ENCODE peak calls at places on chromosomes 1 and 21, in ten cellular contexts. One of them, this sample, is unnamed. For H3K4me1, the result is how much of the 10 kb centered on the place peaks cover.

GRCh38 chr1:229406798-229407197 is 27.1 kb downstream of the ACTA1 start:
- DNase-seq in effector memory CD4-positive, alpha-beta T cell: no peak
- DNase-seq in cardiac muscle cell: peak
- DNase-seq in ascending aorta: no peak
- DNase-seq in H1: no peak
- DNase-seq in psoas muscle: no peak
- DNase-seq in keratinocyte: no peak
- DNase-seq in left ventricle myocardium inferior: no peak
- DNase-seq in A549: no peak
- DNase-seq in neural progenitor cell: peak
- DNase-seq in this sample: no peak

GRCh38 chr1:3327936-3328590 is 126.4 kb upstream of the ARHGEF16 start:
- DNase-seq in cardiac muscle cell: peak
- DNase-seq in effector memory CD4-positive, alpha-beta T cell: no peak
- DNase-seq in keratinocyte: no peak
- DNase-seq in H1: no peak
- DNase-seq in psoas muscle: no peak
- DNase-seq in ascending aorta: no peak
- DNase-seq in left ventricle myocardium inferior: peak
- DNase-seq in neural progenitor cell: no peak
- DNase-seq in A549: no peak
- DNase-seq in this sample: no peak

GRCh38 chr1:235068155-235069121 is 60.2 kb downstream of the TOMM20 start:
- DNase-seq in ascending aorta: no peak
- DNase-seq in H1: no peak
- DNase-seq in keratinocyte: peak
- DNase-seq in neural progenitor cell: no peak
- DNase-seq in cardiac muscle cell: no peak
- DNase-seq in left ventricle myocardium inferior: no peak
- DNase-seq in psoas muscle: peak
- DNase-seq in effector memory CD4-positive, alpha-beta T cell: no peak
- DNase-seq in A549: peak
- DNase-seq in this sample: no peak

GRCh38 chr1:53735261-53735660 is 3.7 kb downstream of the GLIS1 start:
- DNase-seq in neural progenitor cell: no peak
- DNase-seq in effector memory CD4-positive, alpha-beta T cell: no peak
- DNase-seq in psoas muscle: no peak
- DNase-seq in left ventricle myocardium inferior: no peak
- DNase-seq in ascending aorta: no peak
- DNase-seq in H1: no peak
- DNase-seq in cardiac muscle cell: no peak
- DNase-seq in keratinocyte: no peak
- DNase-seq in A549: no peak
- DNase-seq in this sample: no peak

GRCh38 chr1:30754684-30755171 is 2.8 kb downstream of the LAPTM5 start:
- DNase-seq in cardiac muscle cell: no peak
- DNase-seq in psoas muscle: no peak
- DNase-seq in A549: no peak
- DNase-seq in keratinocyte: no peak
- DNase-seq in H1: no peak
- DNase-seq in neural progenitor cell: no peak
- DNase-seq in ascending aorta: no peak
- DNase-seq in left ventricle myocardium inferior: no peak
- DNase-seq in effector memory CD4-positive, alpha-beta T cell: no peak
- DNase-seq in this sample: no peak

GRCh38 chr1:172720325-172720724 is 61.4 kb downstream of the FASLG start:
- DNase-seq in effector memory CD4-positive, alpha-beta T cell: no peak
- DNase-seq in left ventricle myocardium inferior: no peak
- DNase-seq in A549: no peak
- DNase-seq in psoas muscle: no peak
- DNase-seq in cardiac muscle cell: no peak
- DNase-seq in H1: no peak
- DNase-seq in neural progenitor cell: no peak
- DNase-seq in ascending aorta: no peak
- DNase-seq in keratinocyte: no peak
- DNase-seq in this sample: no peak

GRCh38 chr1:154220970-154221814 is 437 bp downstream of the UBAP2L start:
- DNase-seq in cardiac muscle cell: peak
- DNase-seq in keratinocyte: no peak
- DNase-seq in psoas muscle: peak
- DNase-seq in A549: peak
- DNase-seq in neural progenitor cell: peak
- DNase-seq in H1: no peak
- DNase-seq in effector memory CD4-positive, alpha-beta T cell: peak
- DNase-seq in ascending aorta: no peak
- DNase-seq in left ventricle myocardium inferior: peak
- DNase-seq in this sample: peak

GRCh38 chr1:41504126-41505035 is 19.9 kb upstream of the EDN2 start:
- DNase-seq in neural progenitor cell: no peak
- DNase-seq in keratinocyte: no peak
- DNase-seq in psoas muscle: no peak
- DNase-seq in ascending aorta: no peak
- DNase-seq in left ventricle myocardium inferior: no peak
- DNase-seq in cardiac muscle cell: peak
- DNase-seq in A549: peak
- DNase-seq in effector memory CD4-positive, alpha-beta T cell: no peak
- DNase-seq in H1: no peak
- DNase-seq in this sample: no peak

GRCh38 chr1:214566158-214567104 is 15.0 kb upstream of the PTPN14 start:
- DNase-seq in neural progenitor cell: no peak
- DNase-seq in effector memory CD4-positive, alpha-beta T cell: no peak
- DNase-seq in A549: peak
- DNase-seq in psoas muscle: no peak
- DNase-seq in keratinocyte: no peak
- DNase-seq in left ventricle myocardium inferior: no peak
- DNase-seq in cardiac muscle cell: peak
- DNase-seq in ascending aorta: no peak
- DNase-seq in H1: no peak
- DNase-seq in this sample: no peak

GRCh38 chr1:3773572-3774502 is 1.3 kb downstream of the SMIM1 start:
- DNase-seq in A549: no peak
- DNase-seq in H1: no peak
- DNase-seq in ascending aorta: no peak
- DNase-seq in left ventricle myocardium inferior: no peak
- DNase-seq in cardiac muscle cell: no peak
- DNase-seq in psoas muscle: no peak
- DNase-seq in neural progenitor cell: no peak
- DNase-seq in effector memory CD4-positive, alpha-beta T cell: no peak
- DNase-seq in keratinocyte: no peak
- DNase-seq in this sample: no peak

GRCh38 chr21:28272272-28272992 is 720.2 kb downstream of the LTN1 start:
- DNase-seq in cardiac muscle cell: peak
- DNase-seq in H1: no peak
- DNase-seq in neural progenitor cell: no peak
- DNase-seq in A549: no peak
- DNase-seq in effector memory CD4-positive, alpha-beta T cell: no peak
- DNase-seq in left ventricle myocardium inferior: no peak
- DNase-seq in ascending aorta: no peak
- DNase-seq in psoas muscle: no peak
- DNase-seq in keratinocyte: no peak
- DNase-seq in this sample: no peak

GRCh38 chr1:101002551-101002950 is 23.0 kb downstream of the DPH5 start:
- DNase-seq in neural progenitor cell: no peak
- DNase-seq in A549: no peak
- DNase-seq in cardiac muscle cell: peak
- DNase-seq in left ventricle myocardium inferior: no peak
- DNase-seq in H1: no peak
- DNase-seq in keratinocyte: no peak
- DNase-seq in effector memory CD4-positive, alpha-beta T cell: no peak
- DNase-seq in psoas muscle: no peak
- DNase-seq in ascending aorta: no peak
- DNase-seq in this sample: no peak

GRCh38 chr1:162030741-162031280 is 7.1 kb upstream of the OLFML2B start:
- DNase-seq in ascending aorta: no peak
- DNase-seq in H1: no peak
- DNase-seq in left ventricle myocardium inferior: no peak
- DNase-seq in cardiac muscle cell: no peak
- DNase-seq in psoas muscle: no peak
- DNase-seq in neural progenitor cell: no peak
- DNase-seq in A549: no peak
- DNase-seq in effector memory CD4-positive, alpha-beta T cell: no peak
- DNase-seq in keratinocyte: no peak
- DNase-seq in this sample: no peak

DNA sequence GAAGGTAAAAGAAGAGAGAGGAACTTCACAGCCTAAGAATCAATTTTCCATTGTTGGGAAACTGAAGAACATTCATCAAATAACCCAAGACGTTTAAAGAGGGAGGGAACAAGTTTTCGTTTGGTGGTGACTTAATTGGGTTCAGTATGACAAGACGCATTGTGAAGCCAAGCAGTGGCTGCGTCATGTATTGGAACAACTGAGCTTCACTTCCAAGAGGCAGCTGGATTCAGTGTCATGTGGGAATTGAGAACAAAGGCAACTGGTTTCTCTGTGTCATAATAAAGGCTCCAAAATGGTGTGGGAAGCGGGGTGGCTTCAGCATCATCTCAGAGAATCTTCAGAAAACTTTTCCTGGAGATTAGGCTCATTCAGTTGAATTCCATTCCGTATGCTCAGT is 29.8 kb upstream of the RC3H1 start:
- DNase-seq in H1: no peak
- DNase-seq in effector memory CD4-positive, alpha-beta T cell: no peak
- DNase-seq in left ventricle myocardium inferior: no peak
- DNase-seq in ascending aorta: no peak
- DNase-seq in neural progenitor cell: peak
- DNase-seq in A549: no peak
- DNase-seq in psoas muscle: peak
- DNase-seq in keratinocyte: no peak
- DNase-seq in cardiac muscle cell: peak
- DNase-seq in this sample: no peak
- H3K4me3 ChIP-seq in H1: no peak
- H3K4me3 ChIP-seq in effector memory CD4-positive, alpha-beta T cell: no peak
- H3K4me3 ChIP-seq in left ventricle myocardium inferior: no peak
- H3K4me3 ChIP-seq in ascending aorta: no peak
- H3K4me3 ChIP-seq in neural progenitor cell: no peak
- H3K4me3 ChIP-seq in A549: no peak
- H3K4me3 ChIP-seq in psoas muscle: no peak
- H3K4me3 ChIP-seq in keratinocyte: no peak
- H3K4me3 ChIP-seq in cardiac muscle cell: no peak
- H3K4me3 ChIP-seq in this sample: no peak

GRCh38 chr1:202587859-202588480 is 122.3 kb downstream of the SYT2 start:
- DNase-seq in ascending aorta: no peak
- DNase-seq in cardiac muscle cell: no peak
- DNase-seq in keratinocyte: no peak
- DNase-seq in left ventricle myocardium inferior: no peak
- DNase-seq in psoas muscle: no peak
- DNase-seq in H1: no peak
- DNase-seq in neural progenitor cell: no peak
- DNase-seq in A549: no peak
- DNase-seq in effector memory CD4-positive, alpha-beta T cell: no peak
- DNase-seq in this sample: no peak
- H3K4me1 ChIP-seq in ascending aorta: under half
- H3K4me1 ChIP-seq in cardiac muscle cell: under half
- H3K4me1 ChIP-seq in keratinocyte: half or more
- H3K4me1 ChIP-seq in left ventricle myocardium inferior: half or more
- H3K4me1 ChIP-seq in psoas muscle: half or more
- H3K4me1 ChIP-seq in H1: under half
- H3K4me1 ChIP-seq in neural progenitor cell: under half
- H3K4me1 ChIP-seq in A549: half or more
- H3K4me1 ChIP-seq in effector memory CD4-positive, alpha-beta T cell: under half
- H3K4me1 ChIP-seq in this sample: under half

GRCh38 chr1:212754193-212754592 is 37.4 kb downstream of the NSL1 start:
- DNase-seq in A549: no peak
- DNase-seq in neural progenitor cell: no peak
- DNase-seq in psoas muscle: no peak
- DNase-seq in ascending aorta: no peak
- DNase-seq in left ventricle myocardium inferior: no peak
- DNase-seq in effector memory CD4-positive, alpha-beta T cell: no peak
- DNase-seq in H1: no peak
- DNase-seq in cardiac muscle cell: no peak
- DNase-seq in keratinocyte: no peak
- DNase-seq in this sample: peak

GRCh38 chr1:212754715-212755114 is 36.9 kb downstream of the NSL1 start:
- DNase-seq in cardiac muscle cell: peak
- DNase-seq in neural progenitor cell: no peak
- DNase-seq in effector memory CD4-positive, alpha-beta T cell: no peak
- DNase-seq in H1: no peak
- DNase-seq in psoas muscle: no peak
- DNase-seq in left ventricle myocardium inferior: no peak
- DNase-seq in A549: no peak
- DNase-seq in keratinocyte: no peak
- DNase-seq in ascending aorta: no peak
- DNase-seq in this sample: no peak

GRCh38 chr1:212752256-212752933 is 39.2 kb downstream of the NSL1 start:
- DNase-seq in H1: no peak
- DNase-seq in effector memory CD4-positive, alpha-beta T cell: no peak
- DNase-seq in left ventricle myocardium inferior: no peak
- DNase-seq in keratinocyte: no peak
- DNase-seq in neural progenitor cell: no peak
- DNase-seq in cardiac muscle cell: peak
- DNase-seq in ascending aorta: no peak
- DNase-seq in A549: no peak
- DNase-seq in psoas muscle: no peak
- DNase-seq in this sample: no peak

GRCh38 chr1:212753766-212754165 is 37.8 kb downstream of the NSL1 start:
- DNase-seq in left ventricle myocardium inferior: no peak
- DNase-seq in psoas muscle: no peak
- DNase-seq in ascending aorta: no peak
- DNase-seq in cardiac muscle cell: no peak
- DNase-seq in effector memory CD4-positive, alpha-beta T cell: no peak
- DNase-seq in keratinocyte: no peak
- DNase-seq in H1: no peak
- DNase-seq in neural progenitor cell: no peak
- DNase-seq in A549: no peak
- DNase-seq in this sample: no peak

DNA sequence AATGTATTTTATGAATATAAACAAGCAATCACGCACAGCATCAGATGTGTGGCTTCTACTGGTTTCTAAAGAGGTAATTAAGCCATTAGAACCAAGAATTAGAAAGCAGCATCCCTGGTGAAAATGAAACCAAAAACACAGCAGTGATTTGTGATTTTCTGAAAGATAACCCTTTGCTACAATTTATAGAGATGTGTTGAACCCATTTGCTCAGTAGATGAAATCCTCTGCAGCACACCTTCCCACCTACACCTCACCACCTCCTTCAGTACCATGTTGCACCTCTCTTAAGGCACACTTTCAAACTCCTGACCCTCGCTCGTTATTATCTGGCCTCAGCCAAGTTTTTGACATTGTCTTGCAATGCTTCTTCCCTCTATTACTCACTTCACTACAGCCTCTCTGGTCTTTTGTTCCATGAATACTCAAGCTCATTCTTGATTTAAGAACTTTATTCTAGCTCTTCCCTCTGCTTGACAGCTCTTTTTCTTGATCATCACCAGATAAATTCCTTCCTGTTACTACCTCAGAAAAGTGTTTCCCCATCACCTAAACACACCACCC is 38.6 kb downstream of the NSL1 start:
- DNase-seq in A549: no peak
- DNase-seq in keratinocyte: no peak
- DNase-seq in effector memory CD4-positive, alpha-beta T cell: no peak
- DNase-seq in ascending aorta: no peak
- DNase-seq in cardiac muscle cell: peak
- DNase-seq in neural progenitor cell: no peak
- DNase-seq in psoas muscle: no peak
- DNase-seq in H1: no peak
- DNase-seq in left ventricle myocardium inferior: no peak
- DNase-seq in this sample: no peak
- H3K4me3 ChIP-seq in A549: no peak
- H3K4me3 ChIP-seq in keratinocyte: no peak
- H3K4me3 ChIP-seq in effector memory CD4-positive, alpha-beta T cell: peak
- H3K4me3 ChIP-seq in ascending aorta: peak
- H3K4me3 ChIP-seq in cardiac muscle cell: no peak
- H3K4me3 ChIP-seq in neural progenitor cell: no peak
- H3K4me3 ChIP-seq in psoas muscle: peak
- H3K4me3 ChIP-seq in H1: no peak
- H3K4me3 ChIP-seq in left ventricle myocardium inferior: peak
- H3K4me3 ChIP-seq in this sample: peak

GRCh38 chr1:26857473-26857872 is 5.5 kb upstream of the SFN start:
- DNase-seq in neural progenitor cell: no peak
- DNase-seq in keratinocyte: no peak
- DNase-seq in psoas muscle: no peak
- DNase-seq in H1: no peak
- DNase-seq in left ventricle myocardium inferior: no peak
- DNase-seq in effector memory CD4-positive, alpha-beta T cell: no peak
- DNase-seq in ascending aorta: no peak
- DNase-seq in cardiac muscle cell: no peak
- DNase-seq in A549: no peak
- DNase-seq in this sample: no peak
- H3K4me1 ChIP-seq in neural progenitor cell: under half
- H3K4me1 ChIP-seq in keratinocyte: half or more
- H3K4me1 ChIP-seq in psoas muscle: under half
- H3K4me1 ChIP-seq in H1: under half
- H3K4me1 ChIP-seq in left ventricle myocardium inferior: under half
- H3K4me1 ChIP-seq in effector memory CD4-positive, alpha-beta T cell: under half
- H3K4me1 ChIP-seq in ascending aorta: under half
- H3K4me1 ChIP-seq in cardiac muscle cell: under half
- H3K4me1 ChIP-seq in A549: under half
- H3K4me1 ChIP-seq in this sample: under half

This sample was measured in naive thymus-derived CD4-positive, alpha-beta T cell.